ENCODE peak calls at places on chromosome 6, in ten cellular contexts. L is stimulated activated CD4-positive, alpha-beta T cell treated with anti-CD3 and anti-CD28 coated beads, Interleukin-2, amount 100 ng/mL, for 48 hours; A is activated T-helper 9 cell treated with anti-CD3 and anti-CD28 coated beads, Interleukin-2, amount 50 U/mL, for 16 hours; Q is neural crest cell; P is LHCN-M2; X is NCI-H2029 treated with DMSO at 0.1 percent for 48 hours; T is hepatocyte; S is GDM1; I is amniotic epithelial cell; F is lung. R is an unnamed sample.
A peak's percentile ranks its signal among the peaks of the same experiment; 100 is the strongest.

GRCh38 chr6:140809694-140810101 is 1323.0 kb upstream of the GJE1 start:
- DNase-seq in L (no peak), S (peak; percentile 64), F (no peak), I (peak; percentile 86), A (no peak), Q (no peak), X (no peak), T (no peak), P (peak; percentile 23), R (no peak)

GRCh38 chr6:44176130-44176934 is 17.7 kb downstream of the CAPN11 start:
- DNase-seq in T (no peak), S (peak; percentile 33), Q (no peak), F (no peak), L (no peak), P (no peak), I (no peak), A (no peak), X (no peak), R (no peak)

GRCh38 chr6:10420546-10421507 is 6.0 kb upstream of the TFAP2A start:
- DNase-seq in X (no peak), S (no peak), I (no peak), L (no peak), Q (no peak), P (no peak), F (no peak), A (no peak), T (peak; percentile 58), R (no peak)

GRCh38 chr6:3026811-3027626 is 27.3 kb downstream of the NQO2 start:
- DNase-seq in X (no peak), T (no peak), S (no peak), A (no peak), Q (no peak), F (no peak), P (no peak), L (no peak), I (no peak), R (no peak)

GRCh38 chr6:138600726-138601125 is 101.4 kb upstream of the NHSL1 start:
- DNase-seq in X (no peak), S (no peak), F (no peak), T (no peak), L (no peak), I (peak; percentile 61), A (no peak), P (peak; percentile 81), Q (no peak), R (no peak)

GRCh38 chr6:32554269-32554919 is 24.3 kb upstream of the HLA-DRB5 start:
- DNase-seq in F (no peak), T (no peak), X (peak; percentile 2), P (no peak), S (no peak), L (no peak), Q (no peak), I (no peak), A (no peak), R (no peak)

GRCh38 chr6:44000164-44000842 is 126.9 kb downstream of the MRPL14 start:
- DNase-seq in L (peak; percentile 34), Q (no peak), T (no peak), P (no peak), I (no peak), X (peak; percentile 69), F (peak; percentile 88), A (no peak), S (peak; percentile 52), R (no peak)

GRCh38 chr6:102300350-102300749 is 906.8 kb downstream of the GRIK2 start:
- DNase-seq in P (no peak), X (no peak), F (no peak), S (no peak), L (no peak), T (no peak), Q (no peak), A (no peak), I (no peak), R (no peak)

GRCh38 chr6:41200296-41200900 is 551 bp downstream of the TREML2 start:
- DNase-seq in P (no peak), X (no peak), I (peak; percentile 36), F (peak; percentile 49), S (peak; percentile 86), L (peak; percentile 40), T (no peak), A (peak; percentile 29), Q (no peak), R (no peak)

GRCh38 chr6:83285917-83286316 is 92.8 kb downstream of the RWDD2A start:
- DNase-seq in Q (no peak), P (no peak), L (no peak), S (no peak), X (no peak), I (no peak), F (no peak), T (no peak), A (no peak), R (no peak)

GRCh38 chr6:1379026-1379809 is 10.2 kb upstream of the FOXF2 start:
- DNase-seq in T (no peak), F (no peak), S (no peak), I (no peak), L (no peak), X (no peak), Q (no peak), A (no peak), P (no peak), R (no peak)

GRCh38 chr6:104428201-104428600 is 431.5 kb downstream of the HACE1 start:
- DNase-seq in T (no peak), P (no peak), Q (no peak), I (no peak), X (no peak), F (no peak), L (no peak), A (no peak), S (no peak), R (no peak)

GRCh38 chr6:112433457-112433856 is 86.3 kb downstream of the RFPL4B start:
- DNase-seq in T (peak; percentile 10), F (no peak), I (no peak), L (no peak), X (no peak), A (no peak), S (no peak), Q (no peak), P (no peak), R (no peak)

GRCh38 chr6:48134246-48134645 is 23.2 kb upstream of the PTCHD4 start:
- DNase-seq in I (no peak), P (peak; percentile 54), S (no peak), T (no peak), A (no peak), L (no peak), F (no peak), Q (no peak), X (no peak), R (no peak)

GRCh38 chr6:21749754-21750153 is 156.2 kb downstream of the SOX4 start:
- DNase-seq in P (no peak), Q (no peak), I (no peak), S (no peak), A (no peak), F (no peak), X (peak; percentile 64), T (no peak), L (no peak), R (no peak)